ENCODE peak calls at places on chromosome X, in six cellular contexts. One of them, this sample, is unnamed.

GRCh38 chrX:72018277-72019112 is 107.8 kb downstream of the NHSL2 start:
- DNase-seq in esophagus squamous epithelium: peak
- DNase-seq in aorta: peak
- DNase-seq in pancreas: peak
- DNase-seq in A549: peak
- DNase-seq in left ventricle myocardium inferior: peak
- DNase-seq in this sample: peak

GRCh38 chrX:36087366-36087765 is 167.8 kb downstream of the CFAP47 start:
- DNase-seq in pancreas: no peak
- DNase-seq in aorta: no peak
- DNase-seq in A549: no peak
- DNase-seq in left ventricle myocardium inferior: no peak
- DNase-seq in esophagus squamous epithelium: no peak
- DNase-seq in this sample: no peak

GRCh38 chrX:120315776-120316175 is 4.5 kb upstream of the TMEM255A start:
- DNase-seq in pancreas: no peak
- DNase-seq in A549: no peak
- DNase-seq in aorta: no peak
- DNase-seq in esophagus squamous epithelium: no peak
- DNase-seq in left ventricle myocardium inferior: no peak
- DNase-seq in this sample: no peak

GRCh38 chrX:130715299-130715698 is 187.7 kb downstream of the ENOX2 start:
- DNase-seq in left ventricle myocardium inferior: no peak
- DNase-seq in pancreas: no peak
- DNase-seq in A549: no peak
- DNase-seq in aorta: no peak
- DNase-seq in esophagus squamous epithelium: no peak
- DNase-seq in this sample: no peak

GRCh38 chrX:26649534-26649933 is 433.6 kb downstream of the MAGEB5 start:
- DNase-seq in pancreas: no peak
- DNase-seq in A549: peak
- DNase-seq in esophagus squamous epithelium: no peak
- DNase-seq in aorta: no peak
- DNase-seq in left ventricle myocardium inferior: no peak
- DNase-seq in this sample: no peak

GRCh38 chrX:131588995-131589394 is 45.1 kb downstream of the OR13H1 start:
- DNase-seq in left ventricle myocardium inferior: no peak
- DNase-seq in pancreas: no peak
- DNase-seq in esophagus squamous epithelium: no peak
- DNase-seq in A549: no peak
- DNase-seq in aorta: no peak
- DNase-seq in this sample: no peak

GRCh38 chrX:129360175-129360574 is 163.1 kb downstream of the SMARCA1 start:
- DNase-seq in esophagus squamous epithelium: no peak
- DNase-seq in pancreas: no peak
- DNase-seq in aorta: no peak
- DNase-seq in left ventricle myocardium inferior: no peak
- DNase-seq in A549: peak
- DNase-seq in this sample: no peak

GRCh38 chrX:14913241-14913640 is 40.0 kb downstream of the MOSPD2 start:
- DNase-seq in left ventricle myocardium inferior: no peak
- DNase-seq in A549: no peak
- DNase-seq in esophagus squamous epithelium: no peak
- DNase-seq in pancreas: no peak
- DNase-seq in aorta: no peak
- DNase-seq in this sample: no peak

GRCh38 chrX:140337263-140337662 is 167.6 kb downstream of the SOX3 start:
- DNase-seq in aorta: no peak
- DNase-seq in pancreas: no peak
- DNase-seq in A549: no peak
- DNase-seq in esophagus squamous epithelium: no peak
- DNase-seq in left ventricle myocardium inferior: no peak
- DNase-seq in this sample: no peak

GRCh38 chrX:39677987-39678840 is 419.5 kb downstream of the BCOR start:
- DNase-seq in A549: no peak
- DNase-seq in pancreas: no peak
- DNase-seq in aorta: no peak
- DNase-seq in left ventricle myocardium inferior: peak
- DNase-seq in esophagus squamous epithelium: no peak
- DNase-seq in this sample: no peak

GRCh38 chrX:103687073-103687695 is 685 bp upstream of the MORF4L2 start:
- DNase-seq in A549: peak
- DNase-seq in left ventricle myocardium inferior: peak
- DNase-seq in esophagus squamous epithelium: peak
- DNase-seq in pancreas: peak
- DNase-seq in aorta: peak
- DNase-seq in this sample: peak

GRCh38 chrX:14729058-14729457 is 143.8 kb downstream of the FANCB start:
- DNase-seq in aorta: no peak
- DNase-seq in A549: no peak
- DNase-seq in pancreas: no peak
- DNase-seq in esophagus squamous epithelium: no peak
- DNase-seq in left ventricle myocardium inferior: no peak
- DNase-seq in this sample: no peak

GRCh38 chrX:361231-362145 is 25.2 kb downstream of the PPP2R3B start:
- DNase-seq in A549: no peak
- DNase-seq in pancreas: no peak
- DNase-seq in left ventricle myocardium inferior: no peak
- DNase-seq in aorta: no peak
- DNase-seq in esophagus squamous epithelium: no peak
- DNase-seq in this sample: no peak

GRCh38 chrX:150575415-150575814 is 7.0 kb downstream of the MTM1 start:
- DNase-seq in left ventricle myocardium inferior: no peak
- DNase-seq in pancreas: no peak
- DNase-seq in esophagus squamous epithelium: no peak
- DNase-seq in A549: no peak
- DNase-seq in aorta: no peak
- DNase-seq in this sample: peak

GRCh38 chrX:24479924-24480722 is 15.0 kb downstream of the PDK3 start:
- DNase-seq in left ventricle myocardium inferior: no peak
- DNase-seq in pancreas: no peak
- DNase-seq in A549: no peak
- DNase-seq in esophagus squamous epithelium: no peak
- DNase-seq in aorta: no peak
- DNase-seq in this sample: peak

GRCh38 chrX:17705211-17705610 is 32.1 kb upstream of the SCML1 start:
- DNase-seq in esophagus squamous epithelium: no peak
- DNase-seq in pancreas: no peak
- DNase-seq in aorta: no peak
- DNase-seq in left ventricle myocardium inferior: no peak
- DNase-seq in A549: no peak
- DNase-seq in this sample: no peak

GRCh38 chrX:86021652-86022289 is 25.6 kb downstream of the CHM start:
- DNase-seq in A549: no peak
- DNase-seq in aorta: no peak
- DNase-seq in pancreas: no peak
- DNase-seq in left ventricle myocardium inferior: no peak
- DNase-seq in esophagus squamous epithelium: no peak
- DNase-seq in this sample: no peak

GRCh38 chrX:19875051-19875432 is 12.4 kb downstream of the SH3KBP1 start:
- DNase-seq in esophagus squamous epithelium: no peak
- DNase-seq in pancreas: no peak
- DNase-seq in left ventricle myocardium inferior: no peak
- DNase-seq in aorta: no peak
- DNase-seq in A549: no peak
- DNase-seq in this sample: no peak

GRCh38 chrX:30935985-30936384 is 46.9 kb upstream of the TAB3 start:
- DNase-seq in aorta: peak
- DNase-seq in A549: peak
- DNase-seq in esophagus squamous epithelium: no peak
- DNase-seq in pancreas: no peak
- DNase-seq in left ventricle myocardium inferior: no peak
- DNase-seq in this sample: no peak

DNA sequence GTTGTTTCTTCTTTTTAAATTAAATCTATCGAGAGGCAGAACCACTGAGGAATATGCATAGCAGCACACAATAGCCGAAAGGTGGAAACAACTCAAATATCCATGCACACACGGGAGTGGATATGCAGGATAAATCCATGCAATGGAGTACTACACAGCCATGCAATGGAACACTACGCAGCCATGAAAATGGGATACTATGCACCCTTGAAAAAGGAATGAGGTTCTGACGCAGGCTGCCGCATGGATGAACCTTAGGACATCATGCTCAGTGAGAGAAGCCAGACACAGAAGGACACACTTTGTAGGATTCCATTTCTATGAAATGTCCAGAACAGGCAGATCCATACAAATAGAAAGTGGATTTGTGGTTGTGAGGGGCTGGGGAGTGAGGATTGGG is 18.4 kb upstream of the P2RY8 start:
- DNase-seq in aorta: no peak
- DNase-seq in left ventricle myocardium inferior: no peak
- DNase-seq in pancreas: no peak
- DNase-seq in A549: no peak
- DNase-seq in esophagus squamous epithelium: no peak
- DNase-seq in this sample: no peak
- H3K4me3 ChIP-seq in aorta: no peak
- H3K4me3 ChIP-seq in left ventricle myocardium inferior: no peak
- H3K4me3 ChIP-seq in pancreas: no peak
- H3K4me3 ChIP-seq in A549: no peak
- H3K4me3 ChIP-seq in esophagus squamous epithelium: no peak
- H3K4me3 ChIP-seq in this sample: no peak

GRCh38 chrX:10579018-10579752 is 41.2 kb downstream of the MID1 start:
- DNase-seq in pancreas: no peak
- DNase-seq in esophagus squamous epithelium: no peak
- DNase-seq in A549: no peak
- DNase-seq in aorta: no peak
- DNase-seq in left ventricle myocardium inferior: no peak
- DNase-seq in this sample: no peak
- H3K4me3 ChIP-seq in pancreas: no peak
- H3K4me3 ChIP-seq in esophagus squamous epithelium: no peak
- H3K4me3 ChIP-seq in A549: peak
- H3K4me3 ChIP-seq in aorta: no peak
- H3K4me3 ChIP-seq in left ventricle myocardium inferior: peak
- H3K4me3 ChIP-seq in this sample: no peak

DNA sequence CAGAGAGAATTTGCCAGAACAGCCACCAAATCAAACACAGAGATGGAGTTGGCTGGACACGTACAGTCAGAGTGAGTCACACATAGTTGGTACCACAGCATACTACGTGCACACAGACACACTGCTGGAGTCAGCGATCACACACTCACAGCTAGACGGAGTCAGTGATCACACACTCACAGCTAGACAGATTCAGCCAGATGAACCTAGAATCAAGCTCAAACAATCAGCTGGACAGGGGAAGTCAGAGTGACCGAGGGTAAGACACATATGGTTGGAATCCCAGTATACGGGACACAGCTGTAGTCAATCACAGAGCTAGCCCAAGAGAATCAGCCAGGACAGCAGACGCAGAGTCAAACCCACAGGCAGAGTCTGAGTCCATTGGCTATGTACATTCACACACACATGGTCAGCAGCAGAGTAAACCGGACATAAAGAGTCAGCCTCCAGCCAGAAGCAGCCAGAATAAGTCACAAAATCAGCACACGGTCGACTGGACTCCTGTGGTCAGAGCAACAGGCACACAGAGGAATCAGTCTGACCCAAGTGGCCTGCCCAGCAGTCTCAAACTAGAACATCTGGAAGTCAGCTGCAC is 4.6 kb downstream of the SLC38A5 start:
- DNase-seq in left ventricle myocardium inferior: no peak
- DNase-seq in pancreas: no peak
- DNase-seq in aorta: no peak
- DNase-seq in A549: no peak
- DNase-seq in esophagus squamous epithelium: no peak
- DNase-seq in this sample: no peak
- H3K4me3 ChIP-seq in left ventricle myocardium inferior: no peak
- H3K4me3 ChIP-seq in pancreas: peak
- H3K4me3 ChIP-seq in aorta: no peak
- H3K4me3 ChIP-seq in A549: no peak
- H3K4me3 ChIP-seq in esophagus squamous epithelium: no peak
- H3K4me3 ChIP-seq in this sample: no peak

GRCh38 chrX:32744906-32745305 is 466.4 kb downstream of the DMD start:
- DNase-seq in left ventricle myocardium inferior: no peak
- DNase-seq in pancreas: no peak
- DNase-seq in aorta: no peak
- DNase-seq in esophagus squamous epithelium: no peak
- DNase-seq in A549: no peak
- DNase-seq in this sample: no peak
- H3K4me3 ChIP-seq in left ventricle myocardium inferior: no peak
- H3K4me3 ChIP-seq in pancreas: no peak
- H3K4me3 ChIP-seq in aorta: no peak
- H3K4me3 ChIP-seq in esophagus squamous epithelium: no peak
- H3K4me3 ChIP-seq in A549: no peak
- H3K4me3 ChIP-seq in this sample: no peak

GRCh38 chrX:149508467-149508866 is 3.4 kb upstream of the IDS start:
- DNase-seq in left ventricle myocardium inferior: no peak
- DNase-seq in aorta: no peak
- DNase-seq in A549: no peak
- DNase-seq in pancreas: no peak
- DNase-seq in esophagus squamous epithelium: no peak
- DNase-seq in this sample: no peak

GRCh38 chrX:149506349-149506748 is 1.2 kb upstream of the IDS start:
- DNase-seq in aorta: no peak
- DNase-seq in pancreas: no peak
- DNase-seq in A549: no peak
- DNase-seq in left ventricle myocardium inferior: no peak
- DNase-seq in esophagus squamous epithelium: no peak
- DNase-seq in this sample: no peak

GRCh38 chrX:149504915-149505651 is at the start of gene IDS:
- DNase-seq in pancreas: peak
- DNase-seq in aorta: peak
- DNase-seq in left ventricle myocardium inferior: peak
- DNase-seq in A549: peak
- DNase-seq in esophagus squamous epithelium: peak
- DNase-seq in this sample: peak

GRCh38 chrX:149504226-149504914 is 736 bp downstream of the IDS start:
- DNase-seq in A549: peak
- DNase-seq in pancreas: no peak
- DNase-seq in aorta: peak
- DNase-seq in esophagus squamous epithelium: no peak
- DNase-seq in left ventricle myocardium inferior: no peak
- DNase-seq in this sample: peak

DNA sequence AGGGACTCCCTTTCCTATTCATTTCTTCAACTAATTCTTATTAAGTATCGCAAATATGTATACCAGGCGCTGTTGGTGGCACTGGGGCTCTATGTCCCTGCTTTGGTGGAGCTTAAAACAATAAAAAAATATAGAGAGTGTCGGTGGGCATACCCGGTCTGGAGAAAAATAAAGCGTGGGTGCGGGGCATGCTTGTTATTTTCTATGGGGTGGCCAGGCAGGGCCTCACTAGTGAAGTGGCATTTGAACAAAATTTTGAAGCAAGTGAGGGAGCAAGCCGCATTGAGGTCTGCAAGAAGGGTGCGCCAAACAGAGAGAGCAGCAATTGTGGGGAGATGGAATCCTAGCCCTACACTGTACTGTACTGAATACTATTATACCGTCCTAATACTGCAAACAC is 565 bp upstream of the IDS start:
- DNase-seq in left ventricle myocardium inferior: no peak
- DNase-seq in esophagus squamous epithelium: no peak
- DNase-seq in A549: no peak
- DNase-seq in pancreas: no peak
- DNase-seq in aorta: no peak
- DNase-seq in this sample: no peak
- H3K4me3 ChIP-seq in left ventricle myocardium inferior: peak
- H3K4me3 ChIP-seq in esophagus squamous epithelium: peak
- H3K4me3 ChIP-seq in A549: no peak
- H3K4me3 ChIP-seq in pancreas: no peak
- H3K4me3 ChIP-seq in aorta: no peak
- H3K4me3 ChIP-seq in this sample: no peak